ENCODE peak calls at places on chromosomes 13 and 19, in four cellular contexts. One of them, this sample, is unnamed.

GRCh38 chr13:109759609-109760008 is 26.8 kb downstream of the IRS2 start:
- DNase-seq in heart left ventricle: no peak
- DNase-seq in Peyer's patch: no peak
- DNase-seq in uterus: no peak
- DNase-seq in this sample: no peak

GRCh38 chr13:114048463-114048862 is 74.6 kb upstream of the C13orf46 start:
- DNase-seq in heart left ventricle: no peak
- DNase-seq in Peyer's patch: no peak
- DNase-seq in uterus: no peak
- DNase-seq in this sample: no peak

GRCh38 chr13:113851480-113851803 is 12.4 kb downstream of the GAS6 start:
- DNase-seq in heart left ventricle: no peak
- DNase-seq in Peyer's patch: no peak
- DNase-seq in uterus: no peak
- DNase-seq in this sample: no peak

GRCh38 chr19:11191273-11191755 is 6.0 kb downstream of the KANK2 start:
- DNase-seq in heart left ventricle: peak; percentile 79
- DNase-seq in Peyer's patch: no peak
- DNase-seq in uterus: peak; percentile 68
- DNase-seq in this sample: peak; percentile 45

GRCh38 chr19:16068696-16069259 is 7.5 kb upstream of the TPM4 start:
- DNase-seq in heart left ventricle: no peak
- DNase-seq in Peyer's patch: no peak
- DNase-seq in uterus: no peak
- DNase-seq in this sample: no peak

GRCh38 chr19:3132971-3133792 is 2.7 kb upstream of the GNA15 start:
- DNase-seq in heart left ventricle: peak; percentile 56
- DNase-seq in Peyer's patch: peak; percentile 37
- DNase-seq in uterus: no peak
- DNase-seq in this sample: no peak

GRCh38 chr19:44637390-44637764 is 6.3 kb upstream of the PVR start:
- DNase-seq in heart left ventricle: no peak
- DNase-seq in Peyer's patch: no peak
- DNase-seq in uterus: no peak
- DNase-seq in this sample: no peak

GRCh38 chr19:49019242-49019932 is 2.5 kb upstream of the LHB start:
- DNase-seq in heart left ventricle: peak; percentile 71
- DNase-seq in Peyer's patch: peak; percentile 71
- DNase-seq in uterus: peak; percentile 64
- DNase-seq in this sample: peak; percentile 72

GRCh38 chr13:71879129-71879535 is 12.1 kb upstream of the DACH1 start:
- DNase-seq in heart left ventricle: no peak
- DNase-seq in Peyer's patch: no peak
- DNase-seq in uterus: no peak
- DNase-seq in this sample: no peak

GRCh38 chr19:8665468-8666213 is 33.0 kb downstream of the ACTL9 start:
- DNase-seq in heart left ventricle: no peak
- DNase-seq in Peyer's patch: no peak
- DNase-seq in uterus: no peak
- DNase-seq in this sample: no peak

GRCh38 chr19:4389511-4390016 is 10.8 kb downstream of the SH3GL1 start:
- DNase-seq in heart left ventricle: no peak
- DNase-seq in Peyer's patch: no peak
- DNase-seq in uterus: no peak
- DNase-seq in this sample: no peak

GRCh38 chr13:74904547-74904946 is 577.4 kb downstream of the TBC1D4 start:
- DNase-seq in heart left ventricle: no peak
- DNase-seq in Peyer's patch: no peak
- DNase-seq in uterus: no peak
- DNase-seq in this sample: no peak

GRCh38 chr13:51966186-51966585 is 45.1 kb downstream of the ATP7B start:
- DNase-seq in heart left ventricle: no peak
- DNase-seq in Peyer's patch: no peak
- DNase-seq in uterus: no peak
- DNase-seq in this sample: no peak

GRCh38 chr13:80116107-80116506 is 224.8 kb downstream of the SPRY2 start:
- DNase-seq in heart left ventricle: no peak
- DNase-seq in Peyer's patch: no peak
- DNase-seq in uterus: no peak
- DNase-seq in this sample: no peak

GRCh38 chr19:11446652-11447301 is 11.3 kb downstream of the PRKCSH start:
- DNase-seq in heart left ventricle: peak; percentile 49
- DNase-seq in Peyer's patch: peak; percentile 37
- DNase-seq in uterus: peak; percentile 52
- DNase-seq in this sample: peak; percentile 71

GRCh38 chr13:99374994-99375805 is 68.0 kb upstream of the GPR183 start:
- DNase-seq in heart left ventricle: no peak
- DNase-seq in Peyer's patch: peak; percentile 91
- DNase-seq in uterus: no peak
- DNase-seq in this sample: no peak

GRCh38 chr19:55447421-55448174 is 4.5 kb upstream of the SHISA7 start:
- DNase-seq in heart left ventricle: no peak
- DNase-seq in Peyer's patch: no peak
- DNase-seq in uterus: no peak
- DNase-seq in this sample: peak; percentile 63

GRCh38 chr19:2101417-2102335 is 5.0 kb downstream of the IZUMO4 start:
- DNase-seq in heart left ventricle: no peak
- DNase-seq in Peyer's patch: no peak
- DNase-seq in uterus: no peak
- DNase-seq in this sample: no peak

GRCh38 chr13:25833761-25834160 is 218.1 kb downstream of the SHISA2 start:
- DNase-seq in heart left ventricle: no peak
- DNase-seq in Peyer's patch: no peak
- DNase-seq in uterus: no peak
- DNase-seq in this sample: no peak

GRCh38 chr19:8352134-8352827 is 9.2 kb upstream of the KANK3 start:
- DNase-seq in heart left ventricle: no peak
- DNase-seq in Peyer's patch: no peak
- DNase-seq in uterus: no peak
- DNase-seq in this sample: no peak

GRCh38 chr19:12774588-12775555 is at the start of gene HOOK2:
- DNase-seq in heart left ventricle: no peak
- DNase-seq in Peyer's patch: peak; percentile 69
- DNase-seq in uterus: no peak
- DNase-seq in this sample: peak; percentile 81

GRCh38 chr13:108086678-108087077 is 128.7 kb downstream of the LIG4 start:
- DNase-seq in heart left ventricle: no peak
- DNase-seq in Peyer's patch: no peak
- DNase-seq in uterus: no peak
- DNase-seq in this sample: no peak

GRCh38 chr13:38045278-38046048 is 175.9 kb upstream of the TRPC4 start:
- DNase-seq in heart left ventricle: no peak
- DNase-seq in Peyer's patch: no peak
- DNase-seq in uterus: no peak
- DNase-seq in this sample: no peak

GRCh38 chr19:6362351-6362801 is 1.0 kb downstream of the CLPP start:
- DNase-seq in heart left ventricle: no peak
- DNase-seq in Peyer's patch: peak; percentile 41
- DNase-seq in uterus: no peak
- DNase-seq in this sample: peak; percentile 56

GRCh38 chr13:39341238-39341637 is 261.8 kb downstream of the LHFPL6 start:
- DNase-seq in heart left ventricle: no peak
- DNase-seq in Peyer's patch: no peak
- DNase-seq in uterus: no peak
- DNase-seq in this sample: no peak

GRCh38 chr19:31548941-31549340 is 199.7 kb upstream of the TSHZ3 start:
- DNase-seq in heart left ventricle: no peak
- DNase-seq in Peyer's patch: no peak
- DNase-seq in uterus: peak; percentile 20
- DNase-seq in this sample: no peak

GRCh38 chr19:28960986-28961705 is 251.8 kb downstream of the UQCRFS1 start:
- DNase-seq in heart left ventricle: no peak
- DNase-seq in Peyer's patch: no peak
- DNase-seq in uterus: no peak
- DNase-seq in this sample: no peak

GRCh38 chr19:50933640-50934039 is 19.2 kb downstream of the KLK5 start:
- DNase-seq in heart left ventricle: no peak
- DNase-seq in Peyer's patch: no peak
- DNase-seq in uterus: no peak
- DNase-seq in this sample: no peak

GRCh38 chr19:54081032-54081431 is at the start of gene TARM1:
- DNase-seq in heart left ventricle: no peak
- DNase-seq in Peyer's patch: no peak
- DNase-seq in uterus: no peak
- DNase-seq in this sample: no peak

GRCh38 chr19:47891923-47892666 is 6.0 kb upstream of the SULT2A1 start:
- DNase-seq in heart left ventricle: no peak
- DNase-seq in Peyer's patch: no peak
- DNase-seq in uterus: no peak
- DNase-seq in this sample: peak; percentile 66

GRCh38 chr13:22039961-22040360 is 369.1 kb downstream of the FGF9 start:
- DNase-seq in heart left ventricle: no peak
- DNase-seq in Peyer's patch: no peak
- DNase-seq in uterus: no peak
- DNase-seq in this sample: no peak

GRCh38 chr13:110528371-110528770 is 33.2 kb downstream of the RAB20 start:
- DNase-seq in heart left ventricle: no peak
- DNase-seq in Peyer's patch: no peak
- DNase-seq in uterus: no peak
- DNase-seq in this sample: peak; percentile 82

GRCh38 chr13:60242231-60242630 is 78.5 kb upstream of the DIAPH3 start:
- DNase-seq in heart left ventricle: no peak
- DNase-seq in Peyer's patch: no peak
- DNase-seq in uterus: no peak
- DNase-seq in this sample: no peak

GRCh38 chr13:100461309-100462035 is 127.1 kb downstream of the GGACT start:
- DNase-seq in heart left ventricle: no peak
- DNase-seq in Peyer's patch: no peak
- DNase-seq in uterus: no peak
- DNase-seq in this sample: no peak

DNA sequence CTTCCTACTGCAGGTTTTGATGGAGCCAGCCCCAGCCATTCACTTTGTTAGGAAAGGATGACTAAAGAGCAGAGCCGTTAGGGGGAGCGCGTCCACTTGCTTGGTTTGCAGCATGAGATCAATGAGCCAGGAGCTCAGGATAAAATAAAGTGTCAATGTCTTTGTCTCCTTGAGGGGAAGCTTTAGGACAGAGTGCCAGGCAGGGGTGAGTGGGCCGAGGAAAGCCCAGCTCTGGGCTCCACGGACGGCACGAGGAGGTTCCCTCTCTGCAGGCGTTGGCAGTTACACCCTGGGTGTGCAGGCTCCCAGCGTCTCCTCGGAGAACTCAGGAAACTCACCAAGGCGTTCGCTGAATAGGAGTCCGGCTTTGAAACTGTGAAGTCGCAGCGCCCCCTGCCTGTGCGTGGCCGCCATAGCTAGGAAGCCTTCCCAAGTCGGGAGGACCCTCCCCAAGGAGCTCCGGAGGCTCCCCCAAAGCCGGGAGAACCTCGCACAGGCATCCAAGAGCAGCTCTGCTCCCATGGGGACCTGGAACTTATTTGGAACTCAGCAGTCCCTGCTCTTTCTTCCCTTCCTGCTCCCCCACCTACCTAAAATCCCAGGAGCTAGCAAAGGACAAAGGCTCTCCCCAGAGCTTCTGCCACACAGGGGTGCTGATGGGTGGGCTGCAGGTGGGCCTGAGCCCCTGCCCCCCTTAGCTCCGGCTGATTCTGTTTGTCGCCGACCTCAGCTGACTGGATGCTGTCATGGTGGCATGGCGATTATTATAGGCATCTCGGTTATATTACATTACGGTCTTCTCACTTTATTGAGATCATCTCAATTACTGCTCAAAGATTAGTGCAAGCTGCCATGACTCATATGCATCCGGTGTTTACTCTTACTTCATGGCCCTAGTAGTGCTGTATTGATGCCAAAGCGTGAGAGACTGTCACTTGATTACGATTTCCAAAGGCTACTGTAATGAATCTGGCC is 34.4 kb downstream of the GSX1 start:
- DNase-seq in heart left ventricle: peak; percentile 73
- DNase-seq in Peyer's patch: peak; percentile 69
- DNase-seq in uterus: peak; percentile 67
- DNase-seq in this sample: peak; percentile 72
- TF ChIP-seq CTCF in heart left ventricle: peak; percentile 85
- TF ChIP-seq CTCF in Peyer's patch: peak; percentile 88
- TF ChIP-seq CTCF in uterus: peak; percentile 86
- TF ChIP-seq CTCF in this sample: peak; percentile 93

DNA sequence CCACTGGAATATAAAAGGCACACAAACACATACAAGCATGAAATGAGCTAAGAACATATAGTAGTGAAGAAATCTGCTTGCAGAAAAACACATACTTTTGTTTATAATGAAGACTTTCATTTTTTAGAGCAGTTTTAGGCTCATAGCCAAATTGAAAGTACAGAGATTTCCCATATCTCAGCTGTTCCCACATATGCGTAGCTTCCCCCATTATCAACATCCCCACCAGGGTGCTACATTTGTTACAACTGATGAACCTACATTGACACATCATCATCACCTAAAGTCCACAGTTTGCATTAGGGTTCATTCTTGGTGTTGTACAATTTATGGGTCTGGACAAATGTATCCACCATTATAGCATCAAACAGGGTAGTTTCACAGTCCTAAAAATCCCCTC is 249.3 kb downstream of the KCTD12 start:
- DNase-seq in heart left ventricle: no peak
- DNase-seq in Peyer's patch: no peak
- DNase-seq in uterus: no peak
- DNase-seq in this sample: no peak
- TF ChIP-seq POLR2A in heart left ventricle: no peak
- TF ChIP-seq POLR2A in Peyer's patch: no peak
- TF ChIP-seq POLR2A in uterus: no peak
- TF ChIP-seq POLR2A in this sample: no peak

DNA sequence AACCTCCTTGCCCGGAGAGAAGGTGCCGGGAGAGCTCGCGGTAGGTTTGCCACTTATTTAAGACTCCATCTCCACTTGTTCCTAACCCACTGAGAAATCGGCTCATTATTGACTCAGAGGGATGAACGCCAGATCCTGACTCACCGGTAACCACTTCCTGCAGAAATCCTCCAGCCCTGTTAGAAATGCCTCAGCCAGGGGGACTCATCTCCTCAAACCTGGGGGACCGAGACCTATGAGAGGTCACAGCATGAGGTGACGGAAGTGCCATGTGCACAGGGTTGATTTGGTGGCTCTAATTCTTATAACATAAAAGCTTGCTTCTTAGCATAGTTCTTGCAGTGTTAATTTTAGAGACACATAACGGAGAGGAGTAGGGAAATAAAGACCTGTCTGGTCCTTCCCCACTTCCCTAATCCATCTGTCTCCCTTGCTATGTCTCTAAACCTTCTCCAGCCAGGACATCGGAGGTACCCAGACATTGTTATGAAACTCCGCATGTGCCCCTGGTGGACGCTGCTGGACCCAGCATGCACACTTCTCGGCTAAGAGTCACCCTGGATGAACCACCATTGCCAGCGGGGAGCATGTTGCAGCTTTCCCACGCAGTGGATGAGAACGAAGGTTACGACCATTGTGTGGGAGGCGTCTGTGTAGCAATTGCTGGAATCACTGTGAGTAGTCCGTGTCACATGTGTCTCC is 158.9 kb downstream of the EFNB2 start:
- DNase-seq in heart left ventricle: no peak
- DNase-seq in Peyer's patch: no peak
- DNase-seq in uterus: peak; percentile 61
- DNase-seq in this sample: no peak
- TF ChIP-seq CTCF in heart left ventricle: no peak
- TF ChIP-seq CTCF in Peyer's patch: no peak
- TF ChIP-seq CTCF in uterus: peak; percentile 18
- TF ChIP-seq CTCF in this sample: no peak

GRCh38 chr13:112711528-112712265 is 21.9 kb downstream of the ATP11A start:
- DNase-seq in heart left ventricle: peak; percentile 83
- DNase-seq in Peyer's patch: peak; percentile 21
- DNase-seq in uterus: peak; percentile 93
- DNase-seq in this sample: peak; percentile 75
- TF ChIP-seq POLR2A in heart left ventricle: peak; percentile 32
- TF ChIP-seq POLR2A in Peyer's patch: no peak
- TF ChIP-seq POLR2A in uterus: no peak
- TF ChIP-seq POLR2A in this sample: peak; percentile 82

This sample was measured in adrenal gland.